ENCODE peak calls at places on chromosomes 16 and 17, in ten cellular contexts. C is breast epithelium, G is spleen, O is cardiac fibroblast, S is D721Med, B is AG04450, Z is A549, X is ascending aorta, A is fibroblast of the aortic adventitia, T is GM23338. W is an unnamed sample.

GRCh38 chr16:27583634-27584033 is 33.7 kb downstream of the KATNIP start:
- DNase-seq in C (no peak), G (no peak), O (no peak), S (no peak), B (no peak), Z (no peak), X (no peak), A (no peak), T (no peak), W (no peak)

GRCh38 chr17:63696381-63696961 is 3.5 kb downstream of the LIMD2 start:
- DNase-seq in C (no peak), G (peak; percentile 88), O (peak; percentile 51), S (no peak), B (no peak), Z (peak; percentile 71), X (no peak), A (peak; percentile 28), T (peak; percentile 90), W (no peak)

GRCh38 chr16:85564277-85565051 is 48.7 kb upstream of the GSE1 start:
- DNase-seq in C (peak; percentile 45), G (no peak), O (no peak), S (no peak), B (no peak), Z (peak; percentile 38), X (no peak), A (no peak), T (no peak), W (no peak)

GRCh38 chr16:74892574-74893461 is 92.1 kb downstream of the WDR59 start:
- DNase-seq in C (no peak), G (no peak), O (no peak), S (no peak), B (no peak), Z (no peak), X (no peak), A (no peak), T (no peak), W (no peak)

GRCh38 chr17:72118588-72119279 is 2.1 kb upstream of the SOX9 start:
- DNase-seq in C (peak; percentile 83), G (no peak), O (peak; percentile 81), S (no peak), B (peak; percentile 77), Z (peak; percentile 84), X (no peak), A (peak; percentile 77), T (peak; percentile 78), W (no peak)

GRCh38 chr17:17132746-17133145 is 73.4 kb downstream of the PLD6 start:
- DNase-seq in C (no peak), G (no peak), O (no peak), S (no peak), B (no peak), Z (no peak), X (no peak), A (no peak), T (no peak), W (no peak)

GRCh38 chr16:6903671-6904070 is 429.0 kb upstream of the RBFOX1 start:
- DNase-seq in C (no peak), G (no peak), O (no peak), S (no peak), B (no peak), Z (no peak), X (no peak), A (no peak), T (no peak), W (no peak)

GRCh38 chr16:79658301-79659001 is 57.9 kb upstream of the MAF start:
- DNase-seq in C (peak; percentile 79), G (no peak), O (peak; percentile 81), S (no peak), B (peak; percentile 26), Z (peak; percentile 46), X (peak; percentile 54), A (peak; percentile 9), T (no peak), W (no peak)

GRCh38 chr17:2084129-2084765 is 29.3 kb downstream of the HIC1 start:
- DNase-seq in C (no peak), G (peak; percentile 78), O (peak; percentile 76), S (no peak), B (no peak), Z (peak; percentile 71), X (no peak), A (peak; percentile 86), T (no peak), W (no peak)

GRCh38 chr16:70770968-70771552 is 29.9 kb downstream of the VAC14 start:
- DNase-seq in C (peak; percentile 56), G (no peak), O (peak; percentile 69), S (no peak), B (no peak), Z (peak; percentile 70), X (peak; percentile 78), A (peak; percentile 58), T (peak; percentile 77), W (no peak)

GRCh38 chr16:78127130-78127529 is 27.7 kb downstream of the WWOX start:
- DNase-seq in C (no peak), G (no peak), O (peak; percentile 35), S (no peak), B (no peak), Z (no peak), X (no peak), A (peak; percentile 60), T (no peak), W (no peak)

GRCh38 chr17:29549169-29549935 is 17.5 kb downstream of the ABHD15 start:
- DNase-seq in C (no peak), G (no peak), O (no peak), S (no peak), B (no peak), Z (no peak), X (no peak), A (peak; percentile 40), T (no peak), W (no peak)

GRCh38 chr17:50337956-50338355 is 8.0 kb upstream of the XYLT2 start:
- DNase-seq in C (no peak), G (no peak), O (no peak), S (no peak), B (no peak), Z (no peak), X (no peak), A (no peak), T (no peak), W (no peak)

GRCh38 chr16:85903576-85903975 is 4.6 kb downstream of the IRF8 start:
- DNase-seq in C (no peak), G (peak; percentile 88), O (no peak), S (no peak), B (no peak), Z (no peak), X (no peak), A (no peak), T (no peak), W (no peak)

GRCh38 chr16:49484454-49484853 is 110.8 kb downstream of the C16orf78 start:
- DNase-seq in C (peak; percentile 54), G (peak; percentile 83), O (peak; percentile 19), S (no peak), B (no peak), Z (no peak), X (peak; percentile 83), A (peak; percentile 1), T (peak; percentile 87), W (no peak)

GRCh38 chr17:48144976-48145798 is 37.6 kb downstream of the SNX11 start:
- DNase-seq in C (no peak), G (no peak), O (no peak), S (no peak), B (no peak), Z (no peak), X (no peak), A (no peak), T (no peak), W (no peak)

GRCh38 chr17:48139948-48140347 is 32.4 kb downstream of the SNX11 start:
- DNase-seq in C (no peak), G (no peak), O (no peak), S (no peak), B (no peak), Z (no peak), X (peak; percentile 53), A (no peak), T (no peak), W (no peak)

GRCh38 chr17:48148029-48148759 is 40.6 kb downstream of the SNX11 start:
- DNase-seq in C (no peak), G (no peak), O (no peak), S (no peak), B (no peak), Z (no peak), X (no peak), A (no peak), T (no peak), W (no peak)

GRCh38 chr17:48149174-48150106 is 41.9 kb downstream of the SNX11 start:
- DNase-seq in C (no peak), G (no peak), O (peak; percentile 25), S (no peak), B (no peak), Z (peak; percentile 38), X (no peak), A (no peak), T (peak; percentile 85), W (no peak)

GRCh38 chr17:48143629-48144028 is 36.1 kb downstream of the SNX11 start:
- DNase-seq in C (no peak), G (no peak), O (no peak), S (no peak), B (no peak), Z (no peak), X (no peak), A (no peak), T (no peak), W (no peak)
- TF ChIP-seq CTCF in C (no peak), G (no peak), O (no peak), S (no peak), B (no peak), Z (no peak), X (no peak), A (no peak), T (peak; percentile 25), W (no peak)

GRCh38 chr17:75818326-75818885 is 25.8 kb downstream of the UNC13D start:
- DNase-seq in C (no peak), G (no peak), O (no peak), S (peak; percentile 13), B (no peak), Z (no peak), X (no peak), A (no peak), T (no peak), W (no peak)
- TF ChIP-seq CTCF in C (no peak), G (no peak), O (no peak), S (no peak), B (no peak), Z (no peak), X (no peak), A (no peak), T (no peak), W (no peak)

GRCh38 chr17:1018547-1018946 is 21.6 kb downstream of the TIMM22 start:
- DNase-seq in C (no peak), G (no peak), O (no peak), S (no peak), B (no peak), Z (no peak), X (no peak), A (no peak), T (no peak), W (no peak)
- TF ChIP-seq CTCF in C (no peak), G (no peak), O (no peak), S (no peak), B (no peak), Z (no peak), X (no peak), A (no peak), T (no peak), W (no peak)

DNA sequence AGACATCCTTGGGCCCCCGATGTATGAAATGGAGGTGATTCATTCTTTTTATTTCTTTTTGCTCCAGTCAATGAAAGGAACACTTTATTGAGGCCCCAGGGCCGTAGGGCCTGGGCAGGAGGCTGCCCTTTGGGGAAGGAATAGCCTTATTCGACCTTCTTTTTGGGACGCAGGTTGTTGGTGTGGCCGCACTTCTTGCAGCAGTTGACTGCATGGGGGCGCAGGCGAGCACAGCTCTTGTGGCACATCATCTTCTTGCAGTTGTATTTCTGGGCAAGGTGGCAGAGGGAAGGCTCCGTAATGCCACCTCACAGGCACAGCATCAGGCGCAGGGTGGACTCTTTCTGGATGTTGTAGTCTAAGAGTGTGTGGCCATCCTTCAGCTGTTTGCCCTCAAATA is 50.9 kb downstream of the SIAH1 start:
- DNase-seq in C (no peak), G (no peak), O (no peak), S (no peak), B (no peak), Z (no peak), X (no peak), A (no peak), T (peak; percentile 69), W (no peak)
- TF ChIP-seq CTCF in C (no peak), G (no peak), O (no peak), S (no peak), B (peak; percentile 5), Z (no peak), X (no peak), A (no peak), T (peak; percentile 62), W (no peak)

W was measured in AG04449.